ENCODE peak calls at places on chromosomes 1 and 21, in four cellular contexts. G is T-helper 2 cell; V is stimulated activated CD4-positive, alpha-beta T cell treated with anti-CD3 and anti-CD28 coated beads, Interleukin-4, amount 100 ng/mL, for 1 hour; J is A549. P is an unnamed sample.

GRCh38 chr1:187689137-187689536 is 860.4 kb downstream of the PLA2G4A start:
- DNase-seq in G (no peak), V (no peak), J (no peak), P (peak; percentile 11)

GRCh38 chr1:212070720-212071302 is 35.3 kb downstream of the DTL start:
- DNase-seq in G (no peak), V (no peak), J (peak; percentile 14), P (peak; percentile 21)

GRCh38 chr1:6588128-6588892 is 8.5 kb downstream of the ZBTB48 start:
- DNase-seq in G (no peak), V (no peak), J (no peak), P (no peak)

GRCh38 chr1:168512864-168513595 is 30.8 kb downstream of the XCL2 start:
- DNase-seq in G (no peak), V (no peak), J (no peak), P (no peak)

GRCh38 chr1:17585266-17585987 is 45.9 kb downstream of the ARHGEF10L start:
- DNase-seq in G (no peak), V (no peak), J (no peak), P (no peak)

GRCh38 chr1:110243581-110243980 is 33.5 kb downstream of the KCNC4 start:
- DNase-seq in G (no peak), V (peak; percentile 13), J (no peak), P (no peak)

GRCh38 chr1:230270940-230271325 is 155.2 kb downstream of the PGBD5 start:
- DNase-seq in G (no peak), V (no peak), J (no peak), P (no peak)

GRCh38 chr1:41592451-41593125 is 108.1 kb upstream of the EDN2 start:
- DNase-seq in G (no peak), V (no peak), J (no peak), P (no peak)

GRCh38 chr21:38277501-38278111 is 20.8 kb downstream of the KCNJ15 start:
- DNase-seq in G (no peak), V (no peak), J (peak; percentile 63), P (peak; percentile 97)

GRCh38 chr21:44360174-44360573 is 6.8 kb downstream of the TRPM2 start:
- DNase-seq in G (no peak), V (no peak), J (no peak), P (no peak)

GRCh38 chr1:47658161-47658920 is 220.5 kb downstream of the FOXD2 start:
- DNase-seq in G (no peak), V (no peak), J (no peak), P (no peak)

GRCh38 chr1:209530990-209531389 is 52.5 kb upstream of the CAMK1G start:
- DNase-seq in G (no peak), V (no peak), J (no peak), P (no peak)

GRCh38 chr1:50271968-50272578 is 151.2 kb downstream of the DMRTA2 start:
- DNase-seq in G (no peak), V (peak; percentile 7), J (peak; percentile 39), P (no peak)

GRCh38 chr1:32709075-32709474 is 6.5 kb upstream of the SYNC start:
- DNase-seq in G (no peak), V (no peak), J (no peak), P (no peak)

GRCh38 chr1:71464016-71464415 is 383.2 kb upstream of the ZRANB2 start:
- DNase-seq in G (no peak), V (no peak), J (no peak), P (peak; percentile 27)

GRCh38 chr1:21893046-21893805 is 43.9 kb downstream of the HSPG2 start:
- DNase-seq in G (no peak), V (no peak), J (no peak), P (no peak)

GRCh38 chr1:19941121-19941520 is 17.7 kb upstream of the PLA2G2E start:
- DNase-seq in G (no peak), V (no peak), J (no peak), P (no peak)

GRCh38 chr1:223479718-223480425 is 86.7 kb downstream of the CCDC185 start:
- DNase-seq in G (no peak), V (no peak), J (no peak), P (no peak)

GRCh38 chr1:46595127-46595526 is 8.9 kb downstream of the MKNK1 start:
- DNase-seq in G (no peak), V (no peak), J (no peak), P (no peak)

GRCh38 chr1:14710331-14710730 is 111.8 kb downstream of the KAZN start:
- DNase-seq in G (no peak), V (no peak), J (no peak), P (no peak)

GRCh38 chr1:9690440-9691107 is 39.0 kb downstream of the PIK3CD start:
- DNase-seq in G (no peak), V (no peak), J (no peak), P (no peak)

GRCh38 chr1:229406798-229407197 is 27.1 kb downstream of the ACTA1 start:
- DNase-seq in G (no peak), V (no peak), J (no peak), P (no peak)

GRCh38 chr1:172671591-172671990 is 12.7 kb downstream of the FASLG start:
- DNase-seq in G (no peak), V (no peak), J (no peak), P (peak; percentile 36)

GRCh38 chr1:232589111-232589808 is 40.7 kb downstream of the SIPA1L2 start:
- DNase-seq in G (no peak), V (no peak), J (no peak), P (no peak)

GRCh38 chr21:39003982-39004775 is 179.1 kb downstream of the PSMG1 start:
- DNase-seq in G (no peak), V (no peak), J (no peak), P (no peak)

GRCh38 chr1:52602328-52603300 is at the start of gene GPX7:
- DNase-seq in G (peak; percentile 28), V (peak; percentile 59), J (no peak), P (peak; percentile 24)

GRCh38 chr1:229203991-229204632 is 66.8 kb upstream of the RAB4A start:
- DNase-seq in G (no peak), V (no peak), J (no peak), P (no peak)

GRCh38 chr1:234406871-234407270 is 33.6 kb downstream of the COA6 start:
- DNase-seq in G (no peak), V (no peak), J (no peak), P (no peak)

GRCh38 chr1:29361686-29362085 is 125.4 kb downstream of the PTPRU start:
- DNase-seq in G (no peak), V (no peak), J (no peak), P (no peak)

GRCh38 chr1:233183226-233184020 is 112.1 kb downstream of the PCNX2 start:
- DNase-seq in G (no peak), V (no peak), J (no peak), P (no peak)

GRCh38 chr21:14541840-14542495 is 4.1 kb downstream of the SAMSN1 start:
- DNase-seq in G (no peak), V (no peak), J (no peak), P (no peak)

GRCh38 chr1:63663873-63664272 is 70.7 kb downstream of the PGM1 start:
- DNase-seq in G (no peak), V (no peak), J (peak; percentile 16), P (no peak)

GRCh38 chr1:207848234-207848633 is 62.7 kb downstream of the CD34 start:
- DNase-seq in G (no peak), V (peak; percentile 41), J (peak; percentile 62), P (no peak)

GRCh38 chr1:224592636-224593579 is 23.2 kb upstream of the CNIH3 start:
- DNase-seq in G (no peak), V (no peak), J (no peak), P (peak; percentile 86)

GRCh38 chr1:47893412-47893811 is 103.8 kb downstream of the TRABD2B start:
- DNase-seq in G (no peak), V (no peak), J (no peak), P (no peak)

GRCh38 chr1:172915276-172915675 is 135.5 kb downstream of the TNFSF18 start:
- DNase-seq in G (no peak), V (no peak), J (no peak), P (no peak)

GRCh38 chr1:4805987-4806386 is 151.6 kb downstream of the AJAP1 start:
- DNase-seq in G (no peak), V (no peak), J (no peak), P (no peak)

GRCh38 chr1:109904105-109904817 is 6.4 kb upstream of the CSF1 start:
- DNase-seq in G (no peak), V (no peak), J (no peak), P (no peak)

GRCh38 chr1:1430114-1430982 is 5.1 kb upstream of the VWA1 start:
- DNase-seq in G (no peak), V (no peak), J (no peak), P (no peak)

GRCh38 chr1:226615876-226616275 is 67.3 kb downstream of the STUM start:
- DNase-seq in G (no peak), V (no peak), J (no peak), P (no peak)